ENCODE peak calls at places on chromosome 19, in seven cellular contexts. K, J, I, H, X, R and B are unnamed samples.

GRCh38 chr19:4068058-4068966 is 1.6 kb upstream of the ZBTB7A start:
- DNase-seq in K (no peak), J (no peak), I (no peak), H (no peak), X (no peak), R (no peak), B (no peak)

GRCh38 chr19:3057275-3057714 is 5.0 kb downstream of the TLE5 start:
- DNase-seq in K (no peak), J (peak), I (no peak), H (peak), X (no peak), R (no peak), B (no peak)

GRCh38 chr19:48624791-48625723 is 5.8 kb downstream of the SPHK2 start:
- DNase-seq in K (no peak), J (no peak), I (no peak), H (no peak), X (no peak), R (no peak), B (no peak)

GRCh38 chr19:33624586-33625153 is 2.9 kb downstream of the CHST8 start:
- DNase-seq in K (no peak), J (no peak), I (no peak), H (no peak), X (no peak), R (no peak), B (no peak)

GRCh38 chr19:57615346-57615745 is 1.3 kb downstream of the ZNF134 start:
- DNase-seq in K (no peak), J (peak), I (no peak), H (no peak), X (no peak), R (no peak), B (no peak)

GRCh38 chr19:11335449-11336146 is 3.9 kb downstream of the RAB3D start:
- DNase-seq in K (no peak), J (peak), I (no peak), H (no peak), X (no peak), R (no peak), B (no peak)

GRCh38 chr19:6015841-6016545 is 38.1 kb upstream of the RANBP3 start:
- DNase-seq in K (no peak), J (no peak), I (no peak), H (no peak), X (no peak), R (peak), B (no peak)

GRCh38 chr19:16398530-16399241 is 73.1 kb downstream of the EPS15L1 start:
- DNase-seq in K (peak), J (no peak), I (no peak), H (no peak), X (no peak), R (no peak), B (no peak)

GRCh38 chr19:17002455-17002854 is 24.2 kb downstream of the CPAMD8 start:
- DNase-seq in K (no peak), J (no peak), I (no peak), H (no peak), X (no peak), R (no peak), B (no peak)

GRCh38 chr19:8204961-8205360 is 4.2 kb upstream of the CERS4 start:
- DNase-seq in K (no peak), J (no peak), I (no peak), H (peak), X (no peak), R (no peak), B (no peak)

GRCh38 chr19:42301646-42302204 is at the start of gene PRR19:
- DNase-seq in K (no peak), J (peak), I (no peak), H (no peak), X (no peak), R (peak), B (no peak)

GRCh38 chr19:38278751-38279150 is 14.4 kb downstream of the SPINT2 start:
- DNase-seq in K (no peak), J (no peak), I (peak), H (no peak), X (no peak), R (no peak), B (no peak)

GRCh38 chr19:38281820-38282566 is 17.6 kb downstream of the SPINT2 start:
- DNase-seq in K (no peak), J (no peak), I (no peak), H (no peak), X (no peak), R (no peak), B (no peak)

GRCh38 chr19:38277969-38278680 is 13.8 kb downstream of the SPINT2 start:
- DNase-seq in K (peak), J (peak), I (peak), H (no peak), X (no peak), R (peak), B (no peak)

GRCh38 chr19:38277549-38277948 is 13.2 kb downstream of the SPINT2 start:
- DNase-seq in K (peak), J (peak), I (peak), H (no peak), X (no peak), R (peak), B (no peak)

DNA sequence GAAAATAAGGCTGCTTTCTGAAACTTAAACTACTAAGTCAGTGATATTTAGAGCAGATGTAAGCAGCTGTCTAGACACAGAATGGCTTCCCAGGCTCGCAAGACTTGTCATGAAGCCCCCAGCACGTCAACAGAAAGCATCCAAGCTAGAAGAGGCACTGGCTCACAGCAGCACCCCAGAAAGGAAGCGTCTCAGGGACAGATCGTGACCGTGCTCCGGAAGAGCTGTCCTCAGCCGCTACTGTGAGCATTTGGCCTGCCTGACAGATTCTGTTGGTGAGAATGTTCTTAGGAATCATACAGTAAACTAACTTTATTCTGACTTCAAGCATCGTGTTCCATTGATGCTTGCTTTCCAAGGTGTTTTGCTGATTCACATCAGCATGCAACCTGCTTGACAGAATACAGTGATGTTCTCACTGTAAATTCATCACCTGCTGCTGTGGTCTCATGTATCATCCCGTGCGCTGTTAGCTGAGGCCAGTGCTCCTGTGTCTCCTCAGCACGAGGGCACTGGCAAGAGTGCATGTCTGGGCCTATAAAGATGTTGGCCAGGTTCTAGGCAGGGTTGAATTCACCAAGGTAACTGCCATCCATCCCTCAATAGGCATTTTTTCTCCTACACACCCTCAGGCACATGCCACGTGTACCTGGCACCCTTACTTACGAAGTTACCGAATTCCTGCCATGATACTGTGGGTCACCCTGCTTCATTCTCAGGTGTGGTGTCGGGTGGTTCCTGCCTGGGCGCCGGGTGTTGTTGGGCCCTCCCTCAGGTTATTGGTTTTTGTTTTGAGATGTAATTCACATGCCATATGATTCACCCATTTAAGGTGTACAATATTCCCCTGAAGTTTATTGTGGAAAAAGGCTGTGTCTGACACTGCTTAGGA is 15.9 kb downstream of the SPINT2 start:
- DNase-seq in K (no peak), J (no peak), I (no peak), H (no peak), X (no peak), R (no peak), B (no peak)
- H3K18ac ChIP-seq in K (peak), J (no peak), I (no peak), H (no peak), X (no peak), R (no peak), B (no peak)

DNA sequence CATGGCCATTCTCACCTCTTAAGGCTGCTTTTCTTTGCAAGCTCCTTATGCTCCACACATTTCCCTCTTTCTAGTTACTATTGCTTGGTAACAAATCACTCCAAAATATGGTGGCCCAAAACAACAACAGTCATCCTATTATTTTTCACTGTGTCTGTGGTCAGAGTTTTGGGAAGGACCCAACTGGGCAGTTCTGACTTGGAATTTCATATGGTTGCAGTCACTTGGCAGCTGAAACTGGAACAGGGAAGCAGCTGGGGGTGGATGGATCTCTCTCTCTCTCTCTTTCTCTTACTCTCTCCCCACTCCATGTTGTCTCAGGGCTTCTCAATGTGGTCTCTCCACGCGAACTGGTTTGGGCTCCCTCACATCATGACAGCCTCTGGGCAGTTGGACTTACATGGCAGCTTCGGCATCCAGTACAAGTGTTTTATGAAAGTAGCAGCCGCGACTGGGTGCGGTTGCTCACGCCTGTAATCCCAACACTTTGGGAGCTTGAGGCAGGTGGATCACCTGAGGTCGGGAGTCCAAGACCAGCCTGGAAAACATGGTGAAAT is 39.6 kb downstream of the NUMBL start:
- DNase-seq in K (peak), J (no peak), I (no peak), H (no peak), X (no peak), R (no peak), B (no peak)
- H2AK5ac ChIP-seq in K (peak), J (no peak), I (no peak), H (no peak), X (no peak), R (no peak), B (no peak)

GRCh38 chr19:47274071-47274890 is at the start of gene INAFM1:
- DNase-seq in K (peak), J (peak), I (peak), H (peak), X (peak), R (peak), B (peak)
- H3K18ac ChIP-seq in K (peak), J (peak), I (peak), H (peak), X (peak), R (peak), B (peak)

DNA sequence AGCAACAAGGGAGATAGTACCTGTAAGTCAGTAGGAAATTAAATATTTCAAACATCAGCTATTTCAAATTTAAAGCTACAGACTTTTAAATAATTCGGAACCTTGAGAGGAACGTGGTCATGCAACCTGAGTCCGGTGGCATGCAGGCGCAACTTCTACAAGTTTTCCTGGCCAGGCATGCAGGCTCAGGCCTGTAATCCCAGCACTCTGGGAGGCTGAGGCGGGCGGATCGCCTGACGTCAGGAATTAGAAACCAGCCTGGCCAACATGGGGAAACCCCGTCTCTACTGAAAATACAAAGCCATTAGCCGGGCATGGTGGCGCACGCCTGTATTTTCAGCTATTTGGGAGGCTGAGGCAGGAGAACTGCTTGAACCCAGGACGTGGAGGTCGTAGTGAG is 2.2 kb upstream of the ZNF701 start:
- DNase-seq in K (no peak), J (no peak), I (no peak), H (no peak), X (no peak), R (peak), B (no peak)
- H2AK5ac ChIP-seq in K (no peak), J (no peak), I (no peak), H (no peak), X (no peak), R (no peak), B (no peak)

GRCh38 chr19:13744179-13744578 is 20.1 kb upstream of the MRI1 start:
- DNase-seq in K (no peak), J (no peak), I (no peak), H (no peak), X (no peak), R (no peak), B (no peak)
- H3K18ac ChIP-seq in K (no peak), J (no peak), I (no peak), H (no peak), X (no peak), R (no peak), B (no peak)

GRCh38 chr19:411723-412355 is 2.9 kb upstream of the C2CD4C start:
- DNase-seq in K (no peak), J (no peak), I (no peak), H (no peak), X (no peak), R (no peak), B (no peak)
- H2AK5ac ChIP-seq in K (no peak), J (no peak), I (no peak), H (no peak), X (no peak), R (no peak), B (peak)

DNA sequence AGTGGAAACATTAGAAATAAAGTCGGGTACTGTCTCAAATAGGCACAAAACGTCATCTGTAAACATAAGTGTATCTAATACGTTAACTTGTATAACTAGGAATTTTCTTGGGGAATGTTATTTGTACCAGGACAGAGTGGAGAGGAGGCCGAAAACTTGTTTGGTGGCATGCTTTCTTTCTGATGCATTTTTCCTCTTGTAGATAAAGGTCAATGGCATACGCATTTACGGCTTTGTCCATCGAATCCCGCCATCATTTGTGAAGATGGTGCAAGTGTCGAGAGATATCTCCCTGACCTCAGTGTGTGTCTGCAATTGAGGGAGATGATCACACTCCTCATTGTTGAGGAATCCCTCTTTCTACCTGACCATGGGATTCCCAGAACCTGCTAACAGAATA is 4.7 kb downstream of the LGALS13 start:
- DNase-seq in K (no peak), J (no peak), I (no peak), H (no peak), X (no peak), R (peak), B (no peak)
- H3K18ac ChIP-seq in K (no peak), J (no peak), I (no peak), H (no peak), X (peak), R (no peak), B (no peak)

GRCh38 chr19:13198634-13199033 is 48.4 kb downstream of the IER2 start:
- DNase-seq in K (no peak), J (no peak), I (no peak), H (no peak), X (no peak), R (no peak), B (no peak)
- H2AK5ac ChIP-seq in K (no peak), J (no peak), I (no peak), H (no peak), X (no peak), R (no peak), B (peak)

DNA sequence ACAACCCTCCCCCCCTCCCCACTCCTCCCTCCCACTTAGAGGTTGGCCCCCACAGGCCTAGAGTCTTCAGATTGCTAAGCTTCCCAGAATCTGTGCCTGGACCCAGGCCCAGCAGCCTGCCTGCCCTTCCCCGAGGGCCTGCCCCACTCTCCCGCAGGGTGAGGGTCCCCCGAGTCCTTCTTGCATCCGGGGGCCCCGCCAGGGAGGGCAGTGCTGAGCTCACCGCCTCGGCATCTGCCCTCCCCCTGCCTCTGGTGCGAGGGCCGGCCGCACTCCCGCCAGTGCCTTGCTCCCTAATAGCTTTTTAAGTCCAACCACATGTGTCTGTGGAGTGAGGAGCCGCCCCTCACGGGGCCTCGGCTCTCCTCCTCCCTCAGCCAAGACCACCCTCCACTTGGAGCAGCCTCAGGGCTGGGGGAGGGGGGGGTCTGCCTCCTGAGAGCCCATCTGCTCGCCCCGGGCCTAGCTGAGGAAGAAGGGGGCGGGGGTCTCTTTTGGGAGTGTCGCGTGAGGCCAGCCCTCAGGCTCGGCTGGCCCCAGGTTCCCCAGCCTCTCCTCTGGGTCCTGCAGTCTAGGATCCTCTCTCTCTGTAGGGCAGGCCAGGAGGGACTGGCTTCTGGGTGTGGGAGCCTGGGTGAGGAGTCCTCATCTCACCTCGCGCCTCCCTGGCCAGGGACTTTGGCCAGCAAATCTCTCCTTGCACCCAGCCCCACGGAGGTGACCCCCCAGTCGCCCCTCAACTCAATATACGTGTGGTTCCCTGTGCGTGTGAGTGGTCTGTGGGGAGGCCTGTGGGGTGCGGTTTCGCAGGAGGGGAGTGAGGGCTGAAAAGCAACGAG is 47.2 kb downstream of the LYL1 start:
- DNase-seq in K (peak), J (peak), I (peak), H (peak), X (no peak), R (no peak), B (no peak)
- H3K18ac ChIP-seq in K (peak), J (peak), I (peak), H (no peak), X (peak), R (peak), B (peak)

DNA sequence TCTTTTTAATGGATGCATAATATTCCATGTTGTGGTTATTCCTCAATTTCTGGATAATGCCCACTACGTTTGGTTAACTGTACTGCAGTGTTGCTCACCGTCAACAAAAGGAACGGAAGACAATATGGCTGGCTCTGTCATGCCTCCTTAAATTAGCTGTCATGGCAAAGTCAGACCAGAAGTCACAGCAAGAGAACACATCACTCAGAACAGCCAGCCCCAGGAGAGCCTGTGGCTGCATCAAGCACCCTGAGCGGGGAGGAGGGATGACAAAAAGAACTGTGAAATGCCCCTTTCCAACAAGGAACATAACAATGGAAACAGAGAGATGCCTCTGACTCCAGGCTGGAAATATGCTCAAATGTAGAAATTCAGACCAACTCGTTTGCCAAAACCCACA is 366.0 kb upstream of the ZNF507 start:
- DNase-seq in K (no peak), J (no peak), I (no peak), H (no peak), X (no peak), R (no peak), B (no peak)
- H2AK5ac ChIP-seq in K (no peak), J (no peak), I (no peak), H (no peak), X (no peak), R (no peak), B (no peak)